ENCODE peak calls at places on chromosomes 7 and 10, in four cellular contexts. H is aorta, J is breast epithelium, S is cardiac muscle cell. Z is an unnamed sample.
A peak's percentile ranks its signal among the peaks of the same experiment; 100 is the strongest.

GRCh38 chr10:60238408-60239100 is 151.1 kb downstream of the ANK3 start:
- DNase-seq in H (no peak), S (peak; percentile 62), J (no peak), Z (no peak)

GRCh38 chr10:33117816-33118215 is 159.8 kb upstream of the ITGB1 start:
- DNase-seq in H (no peak), J (no peak), S (no peak), Z (no peak)

GRCh38 chr7:116528008-116528789 is 3.4 kb downstream of the CAV1 start:
- DNase-seq in H (peak; percentile 83), J (no peak), S (no peak), Z (no peak)

GRCh38 chr10:78065616-78066410 is 32.1 kb downstream of the RPS24 start:
- DNase-seq in J (no peak), S (no peak), H (no peak), Z (no peak)

GRCh38 chr10:86954681-86955500 is 2.5 kb downstream of the MMRN2 start:
- DNase-seq in S (no peak), J (no peak), H (peak; percentile 72), Z (no peak)

GRCh38 chr7:105408791-105409410 is 20.2 kb upstream of the SRPK2 start:
- DNase-seq in S (no peak), J (no peak), H (no peak), Z (no peak)

GRCh38 chr10:10831085-10831484 is 186.6 kb upstream of the CELF2 start:
- DNase-seq in H (peak; percentile 84), J (no peak), S (no peak), Z (peak; percentile 56)

GRCh38 chr7:157587051-157587450 is 250.2 kb downstream of the DNAJB6 start:
- DNase-seq in S (no peak), J (no peak), H (peak; percentile 64), Z (no peak)

GRCh38 chr7:98733036-98733435 is 116.0 kb downstream of the NPTX2 start:
- DNase-seq in H (no peak), J (no peak), S (no peak), Z (no peak)

GRCh38 chr10:5233324-5233723 is 36.7 kb downstream of the AKR1C4 start:
- DNase-seq in J (no peak), S (no peak), H (no peak), Z (no peak)

GRCh38 chr10:125164421-125164820 is 4.1 kb upstream of the CTBP2 start:
- DNase-seq in H (no peak), S (no peak), J (no peak), Z (no peak)

GRCh38 chr10:118868618-118869017 is 113.8 kb upstream of the CACUL1 start:
- DNase-seq in J (no peak), S (no peak), H (no peak), Z (no peak)

GRCh38 chr10:32985341-32985764 is 27.3 kb upstream of the ITGB1 start:
- DNase-seq in J (no peak), S (no peak), H (no peak), Z (no peak)

GRCh38 chr7:67692425-67692824 is 695.8 kb downstream of the TYW1 start:
- DNase-seq in J (no peak), H (no peak), S (no peak), Z (no peak)

GRCh38 chr10:82313401-82313800 is 438.4 kb downstream of the NRG3 start:
- DNase-seq in H (no peak), J (no peak), S (no peak), Z (no peak)

GRCh38 chr7:127608446-127608845 is 9.5 kb downstream of the PAX4 start:
- DNase-seq in S (no peak), H (no peak), J (no peak), Z (no peak)

GRCh38 chr7:106770191-106770590 is 94.9 kb upstream of the PIK3CG start:
- DNase-seq in S (no peak), H (no peak), J (no peak), Z (peak; percentile 30)

GRCh38 chr7:126715076-126715475 is 537.7 kb downstream of the GRM8 start:
- DNase-seq in J (no peak), H (no peak), S (no peak), Z (no peak)

GRCh38 chr10:47378606-47379444 is 5.3 kb downstream of the ZNF488 start:
- DNase-seq in S (no peak), H (peak; percentile 56), J (no peak), Z (no peak)

GRCh38 chr7:68005992-68006391 is 1009.4 kb downstream of the TYW1 start:
- DNase-seq in H (no peak), S (no peak), J (no peak), Z (no peak)

GRCh38 chr7:36116347-36117200 is 36.5 kb upstream of the EEPD1 start:
- DNase-seq in S (no peak), J (no peak), H (no peak), Z (no peak)

GRCh38 chr10:120328647-120329046 is 128.4 kb upstream of the PLPP4 start:
- DNase-seq in S (no peak), H (no peak), J (no peak), Z (no peak)

GRCh38 chr10:2173328-2173727 is 436.0 kb upstream of the ADARB2 start:
- DNase-seq in J (no peak), H (no peak), S (no peak), Z (no peak)

GRCh38 chr7:139297795-139298194 is 43.3 kb upstream of the FMC1 start:
- DNase-seq in H (no peak), J (no peak), S (no peak), Z (no peak)

GRCh38 chr10:56895306-56895705 is 534.2 kb upstream of the ZWINT start:
- DNase-seq in S (no peak), H (no peak), J (no peak), Z (no peak)

GRCh38 chr7:44373418-44373740 is 48.0 kb upstream of the CAMK2B start:
- DNase-seq in H (peak; percentile 39), S (no peak), J (peak; percentile 25), Z (no peak)

GRCh38 chr7:129074361-129074871 is 19.5 kb upstream of the TNPO3 start:
- DNase-seq in S (no peak), J (no peak), H (no peak), Z (no peak)
- H3K4me3 ChIP-seq in S (no peak overlapping the region), J (no peak overlapping the region), H (no peak overlapping the region), Z (no peak overlapping the region)

GRCh38 chr10:22503315-22504090 is 158.2 kb downstream of the SPAG6 start:
- DNase-seq in J (no peak), S (no peak), H (no peak), Z (no peak)
- H3K27ac ChIP-seq in J (no peak overlapping the region), S (no peak overlapping the region), H (no peak overlapping the region), Z (no peak overlapping the region)

DNA sequence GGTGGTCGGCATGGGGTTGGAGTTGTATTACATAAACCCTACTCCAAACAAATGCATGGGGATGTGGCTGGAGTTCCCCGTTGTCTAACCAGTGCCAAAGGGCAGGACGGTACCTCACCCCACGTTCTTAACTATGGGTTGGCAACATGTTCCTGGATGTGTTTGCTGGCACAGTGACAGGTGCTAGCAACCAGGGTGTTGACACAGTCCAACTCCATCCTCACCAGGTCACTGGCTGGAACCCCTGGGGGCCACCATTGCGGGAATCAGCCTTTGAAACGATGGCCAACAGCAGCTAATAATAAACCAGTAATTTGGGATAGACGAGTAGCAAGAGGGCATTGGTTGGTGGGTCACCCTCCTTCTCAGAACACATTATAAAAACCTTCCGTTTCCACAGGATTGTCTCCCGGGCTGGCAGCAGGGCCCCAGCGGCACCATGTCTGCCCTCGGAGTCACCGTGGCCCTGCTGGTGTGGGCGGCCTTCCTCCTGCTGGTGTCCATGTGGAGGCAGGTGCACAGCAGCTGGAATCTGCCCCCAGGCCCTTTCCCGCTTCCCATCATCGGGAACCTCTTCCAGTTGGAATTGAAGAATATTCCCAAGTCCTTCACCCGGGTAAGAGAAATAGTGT is at the start of gene CYP2E1:
- DNase-seq in S (no peak), H (no peak), J (no peak), Z (no peak)
- H3K4me3 ChIP-seq in S (no peak within 1 kb of the TSS), H (no peak within 1 kb of the TSS), J (no peak within 1 kb of the TSS), Z (no peak within 1 kb of the TSS)

DNA sequence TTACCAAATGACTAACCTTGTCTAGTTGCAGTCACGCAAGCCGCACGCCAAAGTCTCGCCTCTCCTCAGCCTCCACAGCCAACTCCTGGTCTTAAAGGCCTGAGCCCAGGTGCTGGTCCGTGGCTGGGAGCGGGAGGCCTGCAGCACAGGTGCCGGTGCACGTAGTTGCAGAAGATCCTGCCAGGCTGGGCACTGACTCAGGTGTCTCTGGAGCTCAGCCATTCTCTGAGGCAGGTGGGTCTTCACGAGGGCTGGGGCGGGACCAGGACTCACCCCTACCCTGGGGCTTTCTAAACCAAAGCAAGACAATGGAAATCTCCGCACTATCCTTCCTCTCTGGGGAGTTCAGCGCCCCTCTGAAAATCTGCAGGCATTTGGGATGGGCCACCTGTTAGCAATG is 216.4 kb downstream of the MLLT10 start:
- DNase-seq in J (no peak), H (no peak), S (no peak), Z (no peak)
- H3K27ac ChIP-seq in J (no peak overlapping the region), H (no peak overlapping the region), S (no peak overlapping the region), Z (no peak overlapping the region)

GRCh38 chr10:25934673-25935139 is 677 bp downstream of the MYO3A start:
- DNase-seq in S (peak; percentile 58), J (no peak), H (peak; percentile 76), Z (no peak)
- H3K4me3 ChIP-seq in S (peak overlapping the region; percentile 45), J (peak overlapping the region; percentile 22), H (peak overlapping the region; percentile 3), Z (no peak overlapping the region)

GRCh38 chr7:6423942-6424701 is 23.6 kb downstream of the DAGLB start:
- DNase-seq in J (no peak), S (no peak), H (no peak), Z (no peak)
- H3K27ac ChIP-seq in J (no peak overlapping the region), S (no peak overlapping the region), H (no peak overlapping the region), Z (peak overlapping the region; percentile 58)

DNA sequence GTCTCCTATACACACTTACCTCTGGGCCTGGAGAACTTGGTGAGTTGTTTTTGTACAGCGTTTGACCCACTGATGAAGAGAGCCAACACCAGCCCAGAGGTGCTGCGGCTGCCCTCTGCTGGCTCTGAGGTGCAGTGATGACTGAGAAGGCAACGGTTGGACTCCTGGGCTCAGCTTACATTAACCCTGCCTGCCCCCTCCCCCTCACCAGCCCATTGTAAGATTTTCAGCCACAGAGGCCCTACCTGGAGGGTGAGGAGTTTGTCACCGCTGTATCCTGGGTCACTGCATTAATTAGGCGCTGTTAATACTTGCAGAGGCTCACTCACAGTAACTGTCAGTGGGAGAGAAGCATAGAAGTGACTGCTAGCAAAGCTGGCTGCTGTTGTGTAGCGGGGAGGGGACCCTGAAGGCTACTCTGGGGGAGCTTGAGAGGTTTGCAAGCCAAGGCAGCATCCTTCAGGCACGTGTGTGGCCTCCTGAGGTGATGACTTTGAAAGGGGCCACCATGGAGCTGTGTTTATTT is 18.9 kb upstream of the ANKRD2 start:
- DNase-seq in J (peak; percentile 67), H (peak; percentile 90), S (peak; percentile 77), Z (no peak)
- H3K4me3 ChIP-seq in J (no peak overlapping the region), H (no peak overlapping the region), S (no peak overlapping the region), Z (no peak overlapping the region)

GRCh38 chr7:42103456-42103855 is 133.6 kb downstream of the GLI3 start:
- DNase-seq in J (no peak), S (no peak), H (no peak), Z (no peak)
- H3K27ac ChIP-seq in J (no peak overlapping the region), S (no peak overlapping the region), H (no peak overlapping the region), Z (no peak overlapping the region)

Z was measured in keratinocyte.